ENCODE peak calls at places on chromosomes 3 and 15, in nine cellular contexts. One of them, this sample, is unnamed.

GRCh38 chr3:191882289-191882688 is 421.3 kb downstream of the PYDC2 start:
- DNase-seq in stomach: no peak
- DNase-seq in endothelial cell of umbilical vein: no peak
- DNase-seq in sigmoid colon: no peak
- DNase-seq in heart left ventricle: no peak
- DNase-seq in suprapubic skin: no peak
- DNase-seq in Peyer's patch: no peak
- DNase-seq in ovary: no peak
- DNase-seq in prostate gland: no peak
- DNase-seq in this sample: no peak

GRCh38 chr3:103991461-103992115 is 1375.1 kb upstream of the ALCAM start:
- DNase-seq in ovary: no peak
- DNase-seq in suprapubic skin: no peak
- DNase-seq in prostate gland: no peak
- DNase-seq in endothelial cell of umbilical vein: peak
- DNase-seq in heart left ventricle: no peak
- DNase-seq in Peyer's patch: no peak
- DNase-seq in stomach: no peak
- DNase-seq in sigmoid colon: no peak
- DNase-seq in this sample: no peak

GRCh38 chr3:38545396-38545949 is 49.3 kb downstream of the EXOG start:
- DNase-seq in suprapubic skin: no peak
- DNase-seq in endothelial cell of umbilical vein: no peak
- DNase-seq in prostate gland: no peak
- DNase-seq in Peyer's patch: no peak
- DNase-seq in sigmoid colon: no peak
- DNase-seq in stomach: no peak
- DNase-seq in heart left ventricle: no peak
- DNase-seq in ovary: no peak
- DNase-seq in this sample: no peak

GRCh38 chr15:64222573-64223361 is 59.9 kb upstream of the PPIB start:
- DNase-seq in heart left ventricle: no peak
- DNase-seq in prostate gland: no peak
- DNase-seq in endothelial cell of umbilical vein: no peak
- DNase-seq in suprapubic skin: no peak
- DNase-seq in ovary: no peak
- DNase-seq in sigmoid colon: no peak
- DNase-seq in Peyer's patch: no peak
- DNase-seq in stomach: no peak
- DNase-seq in this sample: no peak

GRCh38 chr3:95184038-95184437 is 1121.2 kb downstream of the NSUN3 start:
- DNase-seq in suprapubic skin: no peak
- DNase-seq in stomach: no peak
- DNase-seq in ovary: no peak
- DNase-seq in sigmoid colon: no peak
- DNase-seq in heart left ventricle: no peak
- DNase-seq in Peyer's patch: no peak
- DNase-seq in prostate gland: no peak
- DNase-seq in endothelial cell of umbilical vein: no peak
- DNase-seq in this sample: no peak

GRCh38 chr3:184186902-184187207 is 856 bp downstream of the ABCF3 start:
- DNase-seq in stomach: no peak
- DNase-seq in ovary: no peak
- DNase-seq in endothelial cell of umbilical vein: peak
- DNase-seq in sigmoid colon: no peak
- DNase-seq in Peyer's patch: no peak
- DNase-seq in suprapubic skin: no peak
- DNase-seq in prostate gland: no peak
- DNase-seq in heart left ventricle: no peak
- DNase-seq in this sample: no peak

GRCh38 chr3:8953336-8953735 is 9.9 kb downstream of the RAD18 start:
- DNase-seq in suprapubic skin: no peak
- DNase-seq in heart left ventricle: no peak
- DNase-seq in Peyer's patch: no peak
- DNase-seq in stomach: no peak
- DNase-seq in sigmoid colon: no peak
- DNase-seq in endothelial cell of umbilical vein: no peak
- DNase-seq in ovary: no peak
- DNase-seq in prostate gland: no peak
- DNase-seq in this sample: no peak

GRCh38 chr15:75640483-75641175 is 605 bp upstream of the IMP3 start:
- DNase-seq in heart left ventricle: no peak
- DNase-seq in sigmoid colon: no peak
- DNase-seq in Peyer's patch: no peak
- DNase-seq in endothelial cell of umbilical vein: peak
- DNase-seq in stomach: no peak
- DNase-seq in ovary: no peak
- DNase-seq in prostate gland: no peak
- DNase-seq in suprapubic skin: peak
- DNase-seq in this sample: no peak

GRCh38 chr3:137768021-137768360 is 3.9 kb downstream of the SOX14 start:
- DNase-seq in prostate gland: no peak
- DNase-seq in Peyer's patch: no peak
- DNase-seq in heart left ventricle: no peak
- DNase-seq in sigmoid colon: no peak
- DNase-seq in stomach: no peak
- DNase-seq in endothelial cell of umbilical vein: no peak
- DNase-seq in suprapubic skin: no peak
- DNase-seq in ovary: no peak
- DNase-seq in this sample: no peak

GRCh38 chr3:4849136-4849535 is 130.1 kb upstream of the BHLHE40 start:
- DNase-seq in prostate gland: no peak
- DNase-seq in ovary: no peak
- DNase-seq in heart left ventricle: no peak
- DNase-seq in sigmoid colon: no peak
- DNase-seq in stomach: no peak
- DNase-seq in suprapubic skin: no peak
- DNase-seq in Peyer's patch: no peak
- DNase-seq in endothelial cell of umbilical vein: peak
- DNase-seq in this sample: no peak

GRCh38 chr3:4848176-4848575 is 131.1 kb upstream of the BHLHE40 start:
- DNase-seq in ovary: no peak
- DNase-seq in Peyer's patch: no peak
- DNase-seq in endothelial cell of umbilical vein: no peak
- DNase-seq in prostate gland: peak
- DNase-seq in sigmoid colon: no peak
- DNase-seq in suprapubic skin: no peak
- DNase-seq in stomach: no peak
- DNase-seq in heart left ventricle: no peak
- DNase-seq in this sample: no peak

GRCh38 chr3:4849739-4850138 is 129.5 kb upstream of the BHLHE40 start:
- DNase-seq in prostate gland: no peak
- DNase-seq in sigmoid colon: no peak
- DNase-seq in heart left ventricle: no peak
- DNase-seq in endothelial cell of umbilical vein: no peak
- DNase-seq in stomach: no peak
- DNase-seq in Peyer's patch: no peak
- DNase-seq in suprapubic skin: no peak
- DNase-seq in ovary: no peak
- DNase-seq in this sample: no peak

GRCh38 chr3:4850928-4851265 is 128.3 kb upstream of the BHLHE40 start:
- DNase-seq in Peyer's patch: no peak
- DNase-seq in heart left ventricle: no peak
- DNase-seq in endothelial cell of umbilical vein: no peak
- DNase-seq in ovary: no peak
- DNase-seq in suprapubic skin: no peak
- DNase-seq in sigmoid colon: no peak
- DNase-seq in stomach: no peak
- DNase-seq in prostate gland: no peak
- DNase-seq in this sample: no peak

DNA sequence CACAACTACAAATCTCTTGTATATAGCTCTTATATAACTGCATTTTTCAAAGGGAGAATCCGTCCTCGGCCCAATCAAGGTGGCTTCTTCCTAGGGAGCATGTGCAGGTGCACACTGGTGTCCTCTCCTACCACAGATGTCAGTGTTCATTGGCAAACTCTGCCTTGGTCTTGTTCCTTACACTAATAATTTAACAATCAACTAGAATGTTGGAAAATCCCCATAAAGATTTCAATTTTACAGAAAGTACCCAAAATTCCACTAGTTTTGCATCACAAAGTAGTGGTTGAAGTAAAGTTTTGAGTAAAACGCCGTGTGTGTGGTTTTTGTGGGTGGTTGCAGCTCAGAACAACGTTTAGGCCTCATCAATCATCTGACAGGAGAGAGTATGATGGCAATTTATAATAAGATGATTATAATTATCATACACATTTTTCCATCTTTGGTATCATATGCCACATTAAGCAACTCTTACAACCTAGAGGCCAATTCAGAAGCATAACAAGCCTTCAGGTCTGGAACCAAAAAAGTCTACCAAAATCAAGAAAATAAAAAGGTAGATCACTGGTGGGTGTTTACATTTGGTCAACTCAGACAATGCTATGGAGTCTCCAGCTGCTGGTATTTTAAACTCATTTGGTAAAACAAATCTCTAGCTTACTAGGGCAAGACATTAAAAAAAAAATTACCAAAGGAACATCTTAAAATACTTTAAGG is 128.9 kb upstream of the BHLHE40 start:
- DNase-seq in stomach: no peak
- DNase-seq in suprapubic skin: no peak
- DNase-seq in prostate gland: no peak
- DNase-seq in endothelial cell of umbilical vein: no peak
- DNase-seq in heart left ventricle: no peak
- DNase-seq in ovary: no peak
- DNase-seq in sigmoid colon: no peak
- DNase-seq in Peyer's patch: no peak
- DNase-seq in this sample: no peak
- TF ChIP-seq POLR2A in stomach: no peak
- TF ChIP-seq POLR2A in suprapubic skin: no peak
- TF ChIP-seq POLR2A in prostate gland: no peak
- TF ChIP-seq POLR2A in endothelial cell of umbilical vein: no peak
- TF ChIP-seq POLR2A in heart left ventricle: no peak
- TF ChIP-seq POLR2A in ovary: no peak
- TF ChIP-seq POLR2A in sigmoid colon: no peak
- TF ChIP-seq POLR2A in Peyer's patch: no peak
- TF ChIP-seq POLR2A in this sample: no peak

GRCh38 chr3:85304360-85304964 is 345.7 kb downstream of the CADM2 start:
- DNase-seq in Peyer's patch: no peak
- DNase-seq in sigmoid colon: no peak
- DNase-seq in ovary: no peak
- DNase-seq in prostate gland: no peak
- DNase-seq in heart left ventricle: no peak
- DNase-seq in stomach: no peak
- DNase-seq in endothelial cell of umbilical vein: no peak
- DNase-seq in suprapubic skin: no peak
- DNase-seq in this sample: no peak
- TF ChIP-seq CTCF in Peyer's patch: peak
- TF ChIP-seq CTCF in sigmoid colon: no peak
- TF ChIP-seq CTCF in ovary: no peak
- TF ChIP-seq CTCF in prostate gland: no peak
- TF ChIP-seq CTCF in heart left ventricle: no peak
- TF ChIP-seq CTCF in stomach: no peak
- TF ChIP-seq CTCF in endothelial cell of umbilical vein: no peak
- TF ChIP-seq CTCF in suprapubic skin: no peak
- TF ChIP-seq CTCF in this sample: no peak

DNA sequence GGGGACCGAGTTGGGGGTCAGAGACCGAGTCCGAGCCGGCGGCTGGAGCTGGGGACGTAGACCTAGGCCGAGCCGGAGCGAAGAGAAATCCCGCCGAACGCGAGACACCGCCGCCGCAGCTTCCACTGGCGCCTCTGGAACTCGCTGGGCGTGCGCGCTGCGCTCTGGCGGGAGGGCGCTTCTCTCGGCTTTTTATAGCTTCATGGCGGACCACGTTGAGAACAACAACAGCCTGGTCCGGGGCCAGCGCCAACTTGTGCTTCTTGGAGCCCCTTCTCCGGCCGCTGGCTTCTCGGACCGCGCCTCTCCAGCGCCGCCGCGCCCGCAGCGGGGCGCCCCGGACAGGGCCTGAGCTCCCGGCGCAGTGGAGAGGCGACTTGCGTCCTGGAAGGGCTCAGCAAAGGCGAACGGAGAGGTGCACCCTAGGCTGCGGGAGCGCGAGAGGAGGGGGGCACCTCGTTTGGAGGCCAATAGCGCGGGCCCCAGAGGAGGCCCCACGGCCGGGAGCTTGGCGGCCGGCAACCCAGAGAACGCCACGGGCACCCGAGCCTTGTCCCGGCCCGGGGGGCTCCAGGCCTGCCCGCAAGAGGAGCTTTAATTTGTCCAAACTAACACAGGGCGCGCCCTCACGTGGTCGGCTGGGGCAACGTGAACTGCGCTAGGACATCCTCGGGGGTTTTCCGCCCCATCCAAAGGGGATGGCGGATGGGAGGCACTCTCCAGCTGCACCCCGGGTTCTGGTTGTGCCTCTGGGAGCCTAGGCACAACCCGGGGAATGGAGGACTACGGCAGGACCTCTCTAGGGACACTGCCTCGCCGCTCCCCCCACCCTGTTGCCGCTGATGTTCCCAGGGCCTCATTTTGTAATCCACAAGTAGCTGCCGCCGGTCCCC is 37.7 kb downstream of the HMCES start:
- DNase-seq in suprapubic skin: peak
- DNase-seq in Peyer's patch: peak
- DNase-seq in prostate gland: peak
- DNase-seq in stomach: peak
- DNase-seq in ovary: peak
- DNase-seq in heart left ventricle: peak
- DNase-seq in sigmoid colon: peak
- DNase-seq in endothelial cell of umbilical vein: peak
- DNase-seq in this sample: peak
- TF ChIP-seq POLR2A in suprapubic skin: peak
- TF ChIP-seq POLR2A in Peyer's patch: peak
- TF ChIP-seq POLR2A in prostate gland: peak
- TF ChIP-seq POLR2A in stomach: peak
- TF ChIP-seq POLR2A in ovary: peak
- TF ChIP-seq POLR2A in heart left ventricle: peak
- TF ChIP-seq POLR2A in sigmoid colon: peak
- TF ChIP-seq POLR2A in endothelial cell of umbilical vein: peak
- TF ChIP-seq POLR2A in this sample: peak

GRCh38 chr15:84821501-84822021 is 4.4 kb downstream of the ALPK3 start:
- DNase-seq in Peyer's patch: no peak
- DNase-seq in endothelial cell of umbilical vein: peak
- DNase-seq in suprapubic skin: peak
- DNase-seq in heart left ventricle: no peak
- DNase-seq in stomach: no peak
- DNase-seq in ovary: peak
- DNase-seq in prostate gland: no peak
- DNase-seq in sigmoid colon: no peak
- DNase-seq in this sample: no peak
- TF ChIP-seq CTCF in Peyer's patch: no peak
- TF ChIP-seq CTCF in endothelial cell of umbilical vein: no peak
- TF ChIP-seq CTCF in suprapubic skin: no peak
- TF ChIP-seq CTCF in heart left ventricle: no peak
- TF ChIP-seq CTCF in stomach: no peak
- TF ChIP-seq CTCF in ovary: no peak
- TF ChIP-seq CTCF in prostate gland: no peak
- TF ChIP-seq CTCF in sigmoid colon: no peak
- TF ChIP-seq CTCF in this sample: no peak

DNA sequence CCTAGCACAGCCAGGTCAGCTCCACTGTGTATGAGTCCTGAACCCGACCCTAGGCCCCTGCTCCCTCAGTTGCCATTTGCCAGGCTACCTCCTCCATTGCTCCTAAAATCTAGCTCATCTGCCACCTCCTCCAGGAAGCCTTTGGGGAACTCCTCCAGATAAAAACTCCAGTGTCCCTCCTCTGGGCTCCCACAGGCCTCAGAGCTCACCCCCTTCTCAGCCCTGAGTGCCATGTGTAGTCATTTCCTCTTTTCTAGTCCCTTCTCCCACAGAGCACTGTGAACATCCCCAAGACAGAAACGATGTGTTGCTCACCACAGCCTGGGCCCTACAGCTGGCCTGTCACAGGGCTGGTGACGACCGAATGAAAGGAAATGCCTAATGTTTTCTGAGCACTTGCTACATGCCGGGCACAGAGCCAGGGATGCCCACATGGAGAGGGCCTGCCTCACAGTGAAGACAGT is 61.0 kb downstream of the IQSEC1 start:
- DNase-seq in sigmoid colon: peak
- DNase-seq in ovary: no peak
- DNase-seq in heart left ventricle: peak
- DNase-seq in suprapubic skin: peak
- DNase-seq in endothelial cell of umbilical vein: no peak
- DNase-seq in stomach: peak
- DNase-seq in Peyer's patch: no peak
- DNase-seq in prostate gland: no peak
- DNase-seq in this sample: peak
- TF ChIP-seq POLR2A in sigmoid colon: no peak
- TF ChIP-seq POLR2A in ovary: no peak
- TF ChIP-seq POLR2A in heart left ventricle: no peak
- TF ChIP-seq POLR2A in suprapubic skin: no peak
- TF ChIP-seq POLR2A in endothelial cell of umbilical vein: no peak
- TF ChIP-seq POLR2A in stomach: no peak
- TF ChIP-seq POLR2A in Peyer's patch: no peak
- TF ChIP-seq POLR2A in prostate gland: no peak
- TF ChIP-seq POLR2A in this sample: no peak

This sample was measured in lower leg skin.